ENCODE peak calls at places on chromosomes 7 and 10, in ten cellular contexts. Z is trophoblast cell, S is MM.1S, H is neuronal stem cell, I is fibroblast of lung, C is GM23248, A is colonic mucosa, J is PC-3, T is HepG2, P is H1. K is an unnamed sample.
A peak's percentile ranks its signal among the peaks of the same experiment; 100 is the strongest.

GRCh38 chr10:113322843-113323242 is 230.0 kb upstream of the HABP2 start:
- DNase-seq in H (no peak), P (no peak), Z (peak; percentile 26), J (no peak), C (no peak), T (no peak), S (no peak), I (no peak), A (no peak), K (no peak)

GRCh38 chr10:1328951-1329614 is 272.9 kb downstream of the WDR37 start:
- DNase-seq in Z (no peak), I (no peak), C (no peak), S (no peak), T (no peak), H (no peak), P (no peak), J (no peak), A (no peak), K (no peak)

GRCh38 chr7:123939784-123940183 is 14.7 kb downstream of the SPAM1 start:
- DNase-seq in P (no peak), S (no peak), Z (no peak), T (no peak), C (no peak), J (no peak), H (no peak), A (no peak), I (no peak), K (no peak)

GRCh38 chr7:112550468-112551060 is 69.8 kb downstream of the LSMEM1 start:
- DNase-seq in P (no peak), J (peak; percentile 82), H (no peak), C (peak; percentile 75), A (peak; percentile 55), S (peak; percentile 82), Z (peak; percentile 85), T (peak; percentile 60), I (peak; percentile 82), K (peak; percentile 87)

GRCh38 chr10:118698421-118698820 is 56.3 kb downstream of the CACUL1 start:
- DNase-seq in J (peak; percentile 39), P (no peak), S (peak; percentile 85), T (peak; percentile 10), Z (no peak), H (no peak), I (peak; percentile 33), A (peak; percentile 44), C (peak; percentile 35), K (peak; percentile 30)

GRCh38 chr7:100372256-100372655 is 1.0 kb upstream of the PILRA start:
- DNase-seq in I (peak; percentile 36), C (peak; percentile 83), T (no peak), H (no peak), S (no peak), A (no peak), J (no peak), Z (peak; percentile 37), P (no peak), K (peak; percentile 30)

GRCh38 chr7:80781561-80781979 is 137.3 kb downstream of the SEMA3C start:
- DNase-seq in I (peak; percentile 87), C (peak; percentile 81), H (no peak), S (no peak), J (peak; percentile 93), A (no peak), Z (no peak), T (no peak), P (no peak), K (peak; percentile 93)

GRCh38 chr7:121079425-121080169 is 91.1 kb downstream of the CPED1 start:
- DNase-seq in I (peak; percentile 63), S (no peak), A (no peak), Z (no peak), T (peak; percentile 32), J (peak; percentile 73), H (no peak), P (no peak), C (peak; percentile 36), K (peak; percentile 32)

GRCh38 chr7:24724451-24725190 is 32.6 kb downstream of the GSDME start:
- DNase-seq in I (no peak), C (no peak), P (no peak), H (no peak), T (no peak), A (no peak), S (no peak), J (no peak), Z (no peak), K (no peak)

GRCh38 chr10:33209777-33210176 is 124.7 kb downstream of the NRP1 start:
- DNase-seq in J (peak; percentile 66), H (no peak), C (no peak), Z (no peak), T (no peak), S (no peak), A (no peak), P (no peak), I (no peak), K (no peak)

GRCh38 chr7:116499168-116500070 is at the start of gene CAV2:
- DNase-seq in H (peak; percentile 41), Z (peak; percentile 65), A (peak; percentile 61), J (peak; percentile 92), I (peak; percentile 54), S (peak; percentile 62), P (no peak), C (peak; percentile 85), T (no peak), K (peak; percentile 87)

DNA sequence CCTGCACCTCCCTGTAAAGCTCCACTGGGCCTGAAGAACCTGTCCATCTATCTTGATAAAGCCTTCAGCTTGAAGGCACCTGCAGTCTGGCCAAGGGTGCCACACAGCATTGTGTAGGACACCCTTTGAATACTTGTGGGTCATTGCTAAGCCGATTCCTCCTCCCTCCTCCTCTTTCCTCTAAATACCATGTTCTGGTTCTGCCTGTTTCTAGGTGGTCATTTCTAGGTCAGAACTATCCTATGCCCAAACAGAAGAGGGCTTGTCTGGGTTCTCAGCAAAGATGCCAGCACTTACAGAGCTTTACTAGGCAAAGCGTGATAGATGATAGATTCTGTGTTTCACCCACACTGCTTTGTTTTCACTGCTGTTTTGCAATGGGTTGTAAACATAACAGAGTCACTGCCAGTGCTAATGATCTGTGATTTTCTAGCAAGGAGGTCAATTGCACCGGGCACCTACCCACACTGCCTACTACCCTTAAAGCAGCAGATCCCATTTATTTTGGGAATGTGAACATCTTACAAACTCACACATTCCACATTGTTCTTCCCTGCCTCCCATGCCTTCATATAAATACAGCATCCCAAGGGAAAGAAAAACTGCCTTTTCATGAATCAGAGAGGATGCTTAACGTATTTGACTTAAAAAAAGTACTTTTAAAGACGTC is 279.1 kb upstream of the PITRM1 start:
- DNase-seq in J (no peak), S (no peak), C (peak; percentile 62), I (no peak), P (no peak), H (no peak), A (no peak), Z (peak; percentile 27), T (no peak), K (no peak)
- H3K4me3 ChIP-seq in J (no peak overlapping the region), S (no peak overlapping the region), C (peak overlapping the region; percentile 63), I (peak overlapping the region; percentile 22), P (no peak overlapping the region), H (no peak overlapping the region), A (no peak overlapping the region), Z (no peak overlapping the region), T (no peak overlapping the region), K (peak overlapping the region; percentile 64)

DNA sequence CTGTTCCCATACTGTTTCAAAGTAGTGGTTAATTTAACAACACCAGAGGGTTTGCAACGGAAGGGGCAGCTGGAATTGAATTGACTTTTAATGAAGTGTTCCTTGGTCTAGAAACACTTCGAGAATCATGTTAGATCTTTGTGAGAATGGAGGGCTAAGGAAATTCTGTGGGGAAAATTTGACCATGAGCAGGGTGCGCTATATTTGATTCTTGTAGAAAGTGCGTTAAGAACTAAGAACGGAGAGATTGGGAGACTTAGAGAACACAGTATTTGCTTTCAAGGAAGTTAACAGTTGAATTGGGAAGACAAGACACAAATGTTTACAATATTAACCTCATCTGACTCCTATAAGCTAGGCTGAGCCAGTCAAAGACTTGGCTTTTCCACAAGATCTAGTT is 1.2 kb downstream of the ZNF212 start:
- DNase-seq in Z (no peak), J (no peak), S (no peak), P (no peak), I (no peak), C (no peak), A (no peak), H (no peak), T (no peak), K (no peak)
- H3K9ac ChIP-seq in Z (no peak overlapping the region), J (peak overlapping the region; percentile 85), S (no peak overlapping the region), P (peak overlapping the region; percentile 13), I (no peak overlapping the region), C (peak overlapping the region; percentile 95), A (no peak overlapping the region), H (no peak overlapping the region), T (peak overlapping the region; percentile 84), K (peak overlapping the region; percentile 98)

GRCh38 chr7:158958618-158959017 is 102.3 kb downstream of the DYNC2I1 start:
- DNase-seq in J (no peak), P (no peak), C (no peak), S (no peak), I (no peak), A (no peak), T (no peak), Z (no peak), H (no peak), K (no peak)
- H3K4me3 ChIP-seq in J (peak overlapping the region; percentile 67), P (peak overlapping the region; percentile 35), C (no peak overlapping the region), S (no peak overlapping the region), I (no peak overlapping the region), A (peak overlapping the region; percentile 22), T (no peak overlapping the region), Z (no peak overlapping the region), H (peak overlapping the region; percentile 36), K (no peak overlapping the region)

DNA sequence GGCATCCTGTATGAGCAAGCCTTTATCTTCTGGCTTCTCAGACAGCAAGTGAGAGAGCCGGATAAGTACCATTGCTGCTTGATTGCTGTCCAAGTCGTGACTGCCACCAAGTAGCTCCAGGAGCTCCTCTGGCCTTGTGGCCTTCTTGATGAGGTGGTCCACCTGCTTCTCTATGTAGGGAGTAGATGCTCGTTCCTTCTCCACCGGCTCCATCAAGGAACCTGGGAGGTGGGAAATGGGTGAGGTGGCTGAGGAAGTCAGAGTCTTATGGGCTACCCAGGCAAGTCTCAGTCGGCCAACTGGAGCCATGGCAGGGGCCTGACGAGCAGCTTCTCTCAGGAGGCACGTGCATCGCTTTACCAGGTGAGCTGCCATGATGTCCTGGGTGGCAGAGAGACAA is 2.6 kb downstream of the TBRG4 start:
- DNase-seq in Z (no peak), T (no peak), C (no peak), H (no peak), I (no peak), A (no peak), J (no peak), P (no peak), S (no peak), K (no peak)
- H3K9ac ChIP-seq in Z (no peak overlapping the region), T (peak overlapping the region; percentile 24), C (no peak overlapping the region), H (no peak overlapping the region), I (no peak overlapping the region), A (no peak overlapping the region), J (no peak overlapping the region), P (no peak overlapping the region), S (no peak overlapping the region), K (peak overlapping the region; percentile 34)

DNA sequence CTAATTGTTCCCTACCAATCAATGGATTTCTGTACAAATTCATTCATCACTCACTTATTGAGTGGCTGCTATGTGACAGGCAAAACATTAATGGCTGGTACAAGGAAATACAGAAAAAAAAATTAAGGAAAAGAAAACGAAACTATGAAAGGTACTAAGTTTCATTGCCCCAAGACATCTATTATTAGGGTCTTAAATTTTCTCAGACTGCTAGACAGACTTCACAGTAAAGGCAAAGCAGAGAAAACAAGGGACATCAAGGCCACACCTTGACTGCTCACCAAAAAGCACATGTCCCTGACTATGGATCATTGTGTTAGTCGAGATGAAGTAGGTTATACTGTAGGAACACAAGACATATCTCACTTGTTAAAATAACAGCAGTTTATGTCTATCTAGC is 36.5 kb downstream of the DGKI start:
- DNase-seq in S (peak; percentile 16), A (no peak), C (no peak), T (no peak), Z (no peak), J (no peak), H (no peak), I (no peak), P (no peak), K (no peak)
- H3K4me3 ChIP-seq in S (no peak overlapping the region), A (no peak overlapping the region), C (no peak overlapping the region), T (no peak overlapping the region), Z (no peak overlapping the region), J (no peak overlapping the region), H (no peak overlapping the region), I (no peak overlapping the region), P (no peak overlapping the region), K (no peak overlapping the region)

K was measured in adipocyte.